ENCODE peak calls at places on chromosome 14, in four cellular contexts. Y is A549, X is suprapubic skin, O is esophagus squamous epithelium. V is an unnamed sample.

GRCh38 chr14:91689608-91690007 is 42.3 kb downstream of the CATSPERB start:
- DNase-seq in Y (no peak), X (no peak), O (no peak), V (no peak)

GRCh38 chr14:95614335-95614734 is 71.9 kb upstream of the TCL1B start:
- DNase-seq in Y (no peak), X (no peak), O (no peak), V (no peak)

GRCh38 chr14:72906316-72906715 is 12.4 kb upstream of the DPF3 start:
- DNase-seq in Y (no peak), X (no peak), O (no peak), V (no peak)

GRCh38 chr14:51396222-51396815 is 156.3 kb downstream of the TMX1 start:
- DNase-seq in Y (peak; percentile 40), X (no peak), O (no peak), V (peak; percentile 12)

GRCh38 chr14:101595887-101596721 is 34.8 kb downstream of the DIO3 start:
- DNase-seq in Y (no peak), X (no peak), O (no peak), V (no peak)

GRCh38 chr14:90344920-90345557 is 13.3 kb upstream of the NRDE2 start:
- DNase-seq in Y (no peak), X (no peak), O (no peak), V (no peak)

GRCh38 chr14:45249847-45250575 is 3.0 kb downstream of the MIS18BP1 start:
- DNase-seq in Y (no peak), X (no peak), O (no peak), V (no peak)

GRCh38 chr14:59919582-59920377 is at the start of gene LRRC9:
- DNase-seq in Y (no peak), X (peak; percentile 78), O (no peak), V (no peak)

GRCh38 chr14:61153914-61154545 is 127.1 kb downstream of the TMEM30B start:
- DNase-seq in Y (no peak), X (no peak), O (no peak), V (no peak)

GRCh38 chr14:39626589-39627576 is 194.7 kb upstream of the FBXO33 start:
- DNase-seq in Y (no peak), X (no peak), O (no peak), V (no peak)

GRCh38 chr14:44505588-44505987 is 1.5 kb downstream of the FSCB start:
- DNase-seq in Y (no peak), X (no peak), O (no peak), V (no peak)

GRCh38 chr14:96086574-96087077 is 47.5 kb downstream of the C14orf132 start:
- DNase-seq in Y (no peak), X (no peak), O (no peak), V (no peak)

GRCh38 chr14:89672636-89673279 is 255.7 kb upstream of the FOXN3 start:
- DNase-seq in Y (no peak), X (no peak), O (no peak), V (no peak)

GRCh38 chr14:102125546-102125945 is 14.2 kb upstream of the WDR20 start:
- DNase-seq in Y (peak; percentile 18), X (no peak), O (no peak), V (no peak)

DNA sequence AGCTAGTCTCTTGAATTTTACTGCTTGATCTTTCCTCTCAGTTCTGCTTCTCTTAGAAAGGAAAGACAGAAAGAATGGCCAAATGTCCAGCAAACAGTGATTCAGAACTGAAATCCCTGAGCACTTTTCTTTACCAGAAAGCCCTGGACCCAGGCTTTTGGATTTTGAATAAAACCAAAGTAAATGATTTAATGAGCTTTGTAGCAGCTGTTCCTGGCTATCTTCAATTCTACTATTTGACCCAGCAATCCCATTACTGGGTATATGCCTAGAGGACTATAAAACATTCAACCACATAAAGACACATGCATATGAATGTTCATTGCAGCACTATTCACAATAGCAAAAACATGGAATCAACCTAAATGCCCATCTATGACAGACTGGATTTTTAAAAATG is 187.2 kb downstream of the PRKD1 start:
- DNase-seq in Y (no peak), X (no peak), O (no peak), V (no peak)
- H3K27ac ChIP-seq in Y (no peak overlapping the region), X (no peak overlapping the region), O (peak overlapping the region; percentile 4), V (no peak overlapping the region)

DNA sequence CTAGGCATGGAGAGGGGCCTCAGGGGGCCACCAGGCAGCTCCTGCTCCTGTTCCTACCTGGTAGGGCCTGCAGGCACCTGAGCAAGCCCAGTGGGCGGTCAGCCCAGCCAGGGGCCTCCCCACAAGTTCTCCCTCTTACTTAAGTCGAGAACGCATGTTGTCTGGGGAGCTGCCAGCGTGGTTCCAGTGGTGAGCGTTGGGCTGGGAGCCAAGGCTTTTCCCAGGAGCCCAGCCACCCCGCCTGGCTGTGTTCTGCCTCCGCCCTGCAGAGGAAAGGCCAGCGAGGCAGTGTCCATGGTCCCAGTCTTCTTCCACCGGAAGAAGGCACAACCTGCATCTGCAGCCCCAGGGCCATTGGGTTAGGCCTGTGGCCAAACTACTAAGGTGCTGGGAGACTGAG is 1.4 kb downstream of the C14orf180 start:
- DNase-seq in Y (no peak), X (no peak), O (no peak), V (no peak)
- H3K4me1 ChIP-seq in Y (peaks cover 4% of the 10 kb centered on the region), X (peaks cover 21% of the 10 kb centered on the region), O (no peaks in the 10 kb centered on the region), V (peaks cover 58% of the 10 kb centered on the region)

DNA sequence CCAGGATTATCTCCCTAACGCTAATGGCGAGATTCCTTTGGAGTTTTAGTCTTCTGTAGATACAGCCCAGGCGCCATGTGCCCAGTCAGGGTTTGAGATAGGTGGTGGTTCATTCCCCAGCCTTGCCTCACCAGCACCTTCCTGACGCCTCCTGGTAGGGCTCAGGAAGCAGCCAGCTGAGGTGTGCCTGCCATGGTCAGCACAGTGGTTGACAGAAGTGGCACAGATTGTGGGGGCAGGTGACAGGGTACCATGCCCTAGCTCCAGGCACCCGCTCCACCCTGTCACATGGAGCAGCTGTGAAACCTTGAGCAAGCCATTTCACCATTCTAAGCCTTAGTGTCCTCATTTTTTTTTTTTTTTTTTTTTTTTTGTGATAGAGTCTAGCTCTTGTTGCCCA is 45.6 kb downstream of the EVL start:
- DNase-seq in Y (no peak), X (no peak), O (no peak), V (no peak)
- TF ChIP-seq POLR2A in Y (no peak), X (no peak), O (no peak), V (no peak)

DNA sequence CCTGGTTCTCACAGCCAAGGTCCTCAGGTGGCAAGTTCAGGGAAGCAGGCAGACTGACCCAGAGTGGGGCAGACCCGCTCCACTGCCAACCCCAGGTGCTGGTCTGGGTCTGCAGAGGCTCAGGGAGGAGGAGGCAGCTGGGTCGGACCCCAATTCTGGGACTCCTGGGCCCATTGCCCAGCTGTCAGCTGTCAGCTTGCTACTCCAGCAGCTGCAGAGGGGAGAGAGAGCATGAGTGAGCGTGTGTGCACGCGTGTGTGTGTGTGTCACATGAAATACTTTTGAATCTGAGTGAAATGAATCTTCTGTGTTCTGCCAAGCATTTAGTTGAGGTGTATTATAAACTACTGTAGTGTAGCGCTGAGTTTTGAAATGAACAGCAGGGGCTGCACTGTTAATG is 30.8 kb downstream of the XRCC3 start:
- DNase-seq in Y (no peak), X (no peak), O (no peak), V (peak; percentile 69)
- H3K27ac ChIP-seq in Y (no peak overlapping the region), X (no peak overlapping the region), O (no peak overlapping the region), V (peak overlapping the region; percentile 74)

GRCh38 chr14:68779761-68780323 is 13.0 kb downstream of the ZFP36L1 start:
- DNase-seq in Y (no peak), X (peak; percentile 48), O (no peak), V (peak; percentile 72)

GRCh38 chr14:68777644-68778043 is 15.2 kb downstream of the ZFP36L1 start:
- DNase-seq in Y (no peak), X (peak; percentile 16), O (no peak), V (no peak)

GRCh38 chr14:68782091-68782981 is 10.5 kb downstream of the ZFP36L1 start:
- DNase-seq in Y (no peak), X (peak; percentile 60), O (no peak), V (no peak)

GRCh38 chr14:68781161-68782021 is 11.5 kb downstream of the ZFP36L1 start:
- DNase-seq in Y (no peak), X (peak; percentile 76), O (no peak), V (no peak)

DNA sequence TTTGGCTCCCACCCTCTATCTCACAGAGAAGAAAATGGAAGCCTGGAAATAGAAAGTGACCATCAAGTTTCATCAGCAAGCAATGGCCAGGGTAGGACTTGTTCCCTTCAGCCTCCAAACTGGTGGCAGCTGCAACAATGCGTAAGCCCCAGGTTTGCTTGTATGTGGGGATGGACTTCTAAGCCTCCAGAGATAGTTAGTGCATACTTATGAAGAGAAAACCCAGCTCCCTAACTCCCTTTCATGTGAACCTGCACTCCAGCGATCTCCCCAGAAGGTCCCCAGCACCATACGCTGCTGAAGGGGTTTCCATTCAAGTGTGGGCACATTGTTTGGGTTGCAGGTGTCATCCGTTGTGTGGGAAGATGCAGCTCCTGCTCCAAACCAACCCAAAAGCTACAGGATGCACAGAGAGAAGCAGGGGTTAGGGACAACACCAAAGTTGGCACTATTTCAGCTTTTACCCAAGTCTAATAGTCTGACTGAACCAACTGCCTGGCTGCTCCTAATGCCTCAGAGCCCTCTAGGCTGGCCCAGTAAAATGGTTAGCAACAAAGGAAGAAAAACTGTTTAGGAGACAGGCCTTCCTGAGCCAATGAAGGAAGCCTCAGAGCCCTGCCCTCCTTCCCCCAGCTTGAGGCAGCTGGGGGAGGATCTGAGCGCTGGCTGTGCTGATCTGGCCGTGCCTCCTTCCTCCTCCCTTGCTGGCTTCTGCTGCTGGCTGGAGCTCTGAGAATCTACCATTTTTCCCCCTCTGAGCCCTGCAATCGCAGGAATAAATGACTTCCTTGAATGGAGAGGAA is 12.3 kb downstream of the ZFP36L1 start:
- DNase-seq in Y (no peak), X (peak; percentile 78), O (no peak), V (peak; percentile 68)
- H3K4me1 ChIP-seq in Y (peaks cover 71% of the 10 kb centered on the region), X (peaks cover 47% of the 10 kb centered on the region), O (peaks cover 25% of the 10 kb centered on the region), V (peaks cover 20% of the 10 kb centered on the region)

V was measured in gastrocnemius medialis.